ENCODE peak calls at places on chromosomes 1 and 21, in ten cellular contexts. One of them, this sample, is unnamed.

GRCh38 chr1:28078680-28079626 is 9.5 kb downstream of the EYA3 start:
- DNase-seq in activated T-helper 1 cell treated with Interleukin-2 at 50 U/mL for 16 hours: no peak
- DNase-seq in pancreas: no peak
- DNase-seq in midbrain: peak; percentile 40
- DNase-seq in EL: peak; percentile 74
- DNase-seq in neural progenitor cell: no peak
- DNase-seq in suprapubic skin: no peak
- DNase-seq in PC-3: peak; percentile 36
- DNase-seq in RWPE2: no peak
- DNase-seq in Ammon's horn: peak; percentile 14
- DNase-seq in this sample: no peak

GRCh38 chr1:11768821-11769220 is 6.8 kb downstream of the C1orf167 start:
- DNase-seq in activated T-helper 1 cell treated with Interleukin-2 at 50 U/mL for 16 hours: no peak
- DNase-seq in pancreas: no peak
- DNase-seq in midbrain: no peak
- DNase-seq in EL: no peak
- DNase-seq in neural progenitor cell: no peak
- DNase-seq in suprapubic skin: no peak
- DNase-seq in PC-3: no peak
- DNase-seq in RWPE2: no peak
- DNase-seq in Ammon's horn: no peak
- DNase-seq in this sample: no peak

GRCh38 chr1:25619101-25619890 is 2.7 kb downstream of the MAN1C1 start:
- DNase-seq in activated T-helper 1 cell treated with Interleukin-2 at 50 U/mL for 16 hours: no peak
- DNase-seq in pancreas: no peak
- DNase-seq in midbrain: peak; percentile 64
- DNase-seq in EL: no peak
- DNase-seq in neural progenitor cell: peak; percentile 89
- DNase-seq in suprapubic skin: no peak
- DNase-seq in PC-3: peak; percentile 19
- DNase-seq in RWPE2: no peak
- DNase-seq in Ammon's horn: peak; percentile 75
- DNase-seq in this sample: peak; percentile 36

GRCh38 chr21:36544545-36544944 is 64.6 kb upstream of the CLDN14 start:
- DNase-seq in activated T-helper 1 cell treated with Interleukin-2 at 50 U/mL for 16 hours: no peak
- DNase-seq in pancreas: no peak
- DNase-seq in midbrain: no peak
- DNase-seq in EL: no peak
- DNase-seq in neural progenitor cell: no peak
- DNase-seq in suprapubic skin: no peak
- DNase-seq in PC-3: no peak
- DNase-seq in RWPE2: no peak
- DNase-seq in Ammon's horn: no peak
- DNase-seq in this sample: no peak

GRCh38 chr1:203323587-203323986 is 18.3 kb downstream of the BTG2 start:
- DNase-seq in activated T-helper 1 cell treated with Interleukin-2 at 50 U/mL for 16 hours: no peak
- DNase-seq in pancreas: no peak
- DNase-seq in midbrain: peak; percentile 26
- DNase-seq in EL: no peak
- DNase-seq in neural progenitor cell: no peak
- DNase-seq in suprapubic skin: no peak
- DNase-seq in PC-3: no peak
- DNase-seq in RWPE2: no peak
- DNase-seq in Ammon's horn: no peak
- DNase-seq in this sample: no peak

GRCh38 chr1:81305997-81306452 is 494.7 kb upstream of the ADGRL2 start:
- DNase-seq in activated T-helper 1 cell treated with Interleukin-2 at 50 U/mL for 16 hours: no peak
- DNase-seq in pancreas: no peak
- DNase-seq in midbrain: peak; percentile 39
- DNase-seq in EL: peak; percentile 36
- DNase-seq in neural progenitor cell: peak; percentile 62
- DNase-seq in suprapubic skin: no peak
- DNase-seq in PC-3: peak; percentile 38
- DNase-seq in RWPE2: no peak
- DNase-seq in Ammon's horn: peak; percentile 83
- DNase-seq in this sample: peak; percentile 23

GRCh38 chr1:107247679-107248078 is 106.8 kb downstream of the NTNG1 start:
- DNase-seq in activated T-helper 1 cell treated with Interleukin-2 at 50 U/mL for 16 hours: no peak
- DNase-seq in pancreas: no peak
- DNase-seq in midbrain: no peak
- DNase-seq in EL: no peak
- DNase-seq in neural progenitor cell: no peak
- DNase-seq in suprapubic skin: no peak
- DNase-seq in PC-3: no peak
- DNase-seq in RWPE2: no peak
- DNase-seq in Ammon's horn: no peak
- DNase-seq in this sample: no peak

GRCh38 chr1:10399487-10399917 is 638 bp downstream of the PGD start:
- DNase-seq in activated T-helper 1 cell treated with Interleukin-2 at 50 U/mL for 16 hours: no peak
- DNase-seq in pancreas: no peak
- DNase-seq in midbrain: peak; percentile 23
- DNase-seq in EL: peak; percentile 60
- DNase-seq in neural progenitor cell: no peak
- DNase-seq in suprapubic skin: peak; percentile 83
- DNase-seq in PC-3: no peak
- DNase-seq in RWPE2: no peak
- DNase-seq in Ammon's horn: peak; percentile 34
- DNase-seq in this sample: no peak

GRCh38 chr1:2360588-2361364 is 30.6 kb downstream of the MORN1 start:
- DNase-seq in activated T-helper 1 cell treated with Interleukin-2 at 50 U/mL for 16 hours: no peak
- DNase-seq in pancreas: no peak
- DNase-seq in midbrain: no peak
- DNase-seq in EL: peak; percentile 26
- DNase-seq in neural progenitor cell: no peak
- DNase-seq in suprapubic skin: no peak
- DNase-seq in PC-3: peak; percentile 51
- DNase-seq in RWPE2: peak; percentile 23
- DNase-seq in Ammon's horn: no peak
- DNase-seq in this sample: no peak

GRCh38 chr1:60234761-60235160 is 161.2 kb upstream of the C1orf87 start:
- DNase-seq in activated T-helper 1 cell treated with Interleukin-2 at 50 U/mL for 16 hours: no peak
- DNase-seq in pancreas: no peak
- DNase-seq in midbrain: no peak
- DNase-seq in EL: no peak
- DNase-seq in neural progenitor cell: no peak
- DNase-seq in suprapubic skin: no peak
- DNase-seq in PC-3: no peak
- DNase-seq in RWPE2: no peak
- DNase-seq in Ammon's horn: peak; percentile 42
- DNase-seq in this sample: no peak

This sample was measured in colonic mucosa.